ENCODE peak calls at places on chromosome 21, in seven cellular contexts. J is tibial artery; T is stomach; V is fibroblast of villous mesenchyme; B is activated naive CD4-positive, alpha-beta T cell treated with anti-CD3 and anti-CD28 coated beads for 36 hours; D is HTR-8/SVneo; P is nucleus accumbens. L is an unnamed sample.

GRCh38 chr21:15667010-15667409 is 62.8 kb upstream of the USP25 start:
- DNase-seq in J (no peak), T (no peak), V (peak; percentile 55), B (no peak), D (peak; percentile 33), P (no peak), L (no peak)

GRCh38 chr21:32388306-32388705 is 4.5 kb downstream of the URB1 start:
- DNase-seq in J (no peak), T (no peak), V (no peak), B (no peak), D (no peak), P (no peak), L (no peak)

GRCh38 chr21:35294231-35294898 is 245.3 kb upstream of the RUNX1 start:
- DNase-seq in J (no peak), T (peak; percentile 54), V (no peak), B (peak; percentile 39), D (no peak), P (no peak), L (no peak)

GRCh38 chr21:45029298-45029967 is 44.9 kb upstream of the ADARB1 start:
- DNase-seq in J (peak; percentile 61), T (no peak), V (peak; percentile 30), B (no peak), D (no peak), P (no peak), L (peak; percentile 81)

GRCh38 chr21:30251781-30252180 is 31.0 kb downstream of the KRTAP24-1 start:
- DNase-seq in J (no peak), T (no peak), V (no peak), B (no peak), D (no peak), P (no peak), L (no peak)

GRCh38 chr21:20207335-20207734 is 790.9 kb upstream of the NCAM2 start:
- DNase-seq in J (no peak), T (no peak), V (no peak), B (no peak), D (no peak), P (no peak), L (no peak)

GRCh38 chr21:36976882-36977651 is 10.6 kb upstream of the HLCS start:
- DNase-seq in J (no peak), T (no peak), V (peak; percentile 87), B (peak; percentile 75), D (peak; percentile 71), P (no peak), L (peak; percentile 33)

GRCh38 chr21:41705546-41706262 is 61.1 kb downstream of the RIPK4 start:
- DNase-seq in J (no peak), T (no peak), V (no peak), B (no peak), D (no peak), P (no peak), L (no peak)

GRCh38 chr21:44013380-44014088 is 1.4 kb downstream of the TRAPPC10 start:
- DNase-seq in J (no peak), T (no peak), V (peak; percentile 32), B (peak; percentile 75), D (no peak), P (no peak), L (no peak)

GRCh38 chr21:29175408-29176147 is 45.1 kb downstream of the MAP3K7CL start:
- DNase-seq in J (no peak), T (no peak), V (peak; percentile 94), B (no peak), D (no peak), P (no peak), L (no peak)

GRCh38 chr21:36811762-36812161 is 112.8 kb downstream of the SIM2 start:
- DNase-seq in J (no peak), T (no peak), V (no peak), B (no peak), D (no peak), P (no peak), L (no peak)

L was measured in lower leg skin.